ENCODE peak calls at places on chromosomes 5 and 9, in eight cellular contexts. Q, T, U, D, I, O, P and J are unnamed samples.

GRCh38 chr5:41763096-41763495 is 107.1 kb downstream of the OXCT1 start:
- DNase-seq in I (no peak), P (no peak), U (no peak), O (peak; percentile 70), T (peak; percentile 37), D (peak; percentile 59), Q (no peak), J (peak; percentile 81)

GRCh38 chr5:123696948-123697347 is 185.0 kb downstream of the CSNK1G3 start:
- DNase-seq in U (no peak), P (peak; percentile 22), O (peak; percentile 77), Q (peak; percentile 2), I (no peak), T (no peak), D (no peak), J (peak; percentile 32)

GRCh38 chr5:17365326-17365725 is 132.7 kb upstream of the TAF11L2 start:
- DNase-seq in T (no peak), I (no peak), Q (no peak), D (no peak), P (no peak), O (no peak), U (no peak), J (no peak)

GRCh38 chr9:89122944-89123343 is 55.7 kb downstream of the SHC3 start:
- DNase-seq in U (no peak), O (peak; percentile 41), I (no peak), D (no peak), T (no peak), Q (no peak), P (no peak), J (peak; percentile 90)

GRCh38 chr5:177234761-177235315 is 68.7 kb downstream of the RAB24 start:
- DNase-seq in O (no peak), D (no peak), U (no peak), P (no peak), T (no peak), I (no peak), Q (no peak), J (no peak)

GRCh38 chr5:139660105-139660915 is 12.2 kb downstream of the CXXC5 start:
- DNase-seq in D (no peak), O (no peak), P (no peak), T (no peak), Q (no peak), U (no peak), I (peak; percentile 87), J (peak; percentile 32)

GRCh38 chr5:139593716-139594319 is 32.7 kb downstream of the UBE2D2 start:
- DNase-seq in D (peak; percentile 57), T (peak; percentile 27), Q (no peak), I (no peak), O (peak; percentile 57), U (no peak), P (no peak), J (peak; percentile 30)

GRCh38 chr9:31590091-31590490 is 794.4 kb upstream of the ACO1 start:
- DNase-seq in D (peak; percentile 34), P (no peak), U (no peak), I (no peak), T (peak; percentile 6), O (peak; percentile 40), Q (no peak), J (no peak)

GRCh38 chr9:114112778-114113585 is 13.9 kb upstream of the KIF12 start:
- DNase-seq in P (peak; percentile 84), O (peak; percentile 61), I (peak; percentile 64), Q (no peak), D (peak; percentile 65), T (no peak), U (no peak), J (peak; percentile 80)

GRCh38 chr9:14704281-14704680 is 11.0 kb upstream of the ZDHHC21 start:
- DNase-seq in T (no peak), O (no peak), I (no peak), P (no peak), Q (no peak), U (no peak), D (no peak), J (no peak)

GRCh38 chr9:27353405-27354229 is 56.7 kb upstream of the EQTN start:
- DNase-seq in P (no peak), D (no peak), U (no peak), T (no peak), O (no peak), I (no peak), Q (no peak), J (no peak)

GRCh38 chr5:167261309-167262100 is 1029.9 kb upstream of the WWC1 start:
- DNase-seq in O (peak; percentile 9), U (no peak), T (no peak), Q (peak; percentile 9), P (no peak), I (no peak), D (peak; percentile 7), J (peak; percentile 13)

GRCh38 chr9:134024828-134025605 is at the start of gene BRD3OS:
- DNase-seq in U (peak; percentile 97), T (peak; percentile 100), Q (peak; percentile 95), P (peak; percentile 95), O (peak; percentile 100), I (peak; percentile 96), D (peak; percentile 100), J (peak; percentile 99)

GRCh38 chr9:134026561-134026960 is 1.3 kb downstream of the BRD3OS start:
- DNase-seq in U (no peak), P (peak; percentile 37), O (no peak), I (no peak), D (no peak), T (no peak), Q (no peak), J (no peak)

GRCh38 chr9:134026981-134027380 is 1.7 kb downstream of the BRD3OS start:
- DNase-seq in O (no peak), D (no peak), I (no peak), P (no peak), U (no peak), T (no peak), Q (no peak), J (no peak)

GRCh38 chr9:134024393-134024792 is 888 bp upstream of the BRD3OS start:
- DNase-seq in D (no peak), I (no peak), O (no peak), Q (no peak), T (no peak), U (no peak), P (no peak), J (no peak)

GRCh38 chr9:134025606-134026541 is 593 bp downstream of the BRD3OS start:
- DNase-seq in U (peak; percentile 80), Q (peak; percentile 59), P (peak; percentile 58), D (peak; percentile 52), I (peak; percentile 39), O (peak; percentile 33), T (no peak), J (peak; percentile 33)
- TF ChIP-seq CTCF in U (peak; percentile 54), Q (peak; percentile 35), P (no peak), D (peak; percentile 29), I (no peak), O (peak; percentile 12), T (peak; percentile 35), J (peak; percentile 8)

GRCh38 chr5:1184163-1184470 is 17.3 kb upstream of the SLC6A19 start:
- DNase-seq in P (no peak), O (no peak), I (no peak), Q (no peak), D (no peak), U (no peak), T (no peak), J (no peak)

GRCh38 chr5:1183424-1184162 is 17.8 kb upstream of the SLC6A19 start:
- DNase-seq in D (no peak), I (peak; percentile 50), P (no peak), U (no peak), T (no peak), O (no peak), Q (no peak), J (no peak)

GRCh38 chr5:1181451-1182359 is 19.7 kb upstream of the SLC6A19 start:
- DNase-seq in U (no peak), D (no peak), T (no peak), P (no peak), I (peak; percentile 63), O (no peak), Q (no peak), J (no peak)

GRCh38 chr5:1182360-1182632 is 19.1 kb upstream of the SLC6A19 start:
- DNase-seq in I (no peak), D (no peak), P (no peak), T (no peak), O (no peak), Q (no peak), U (no peak), J (no peak)

GRCh38 chr5:1182633-1183423 is 18.6 kb upstream of the SLC6A19 start:
- DNase-seq in D (no peak), P (no peak), I (peak; percentile 78), Q (peak; percentile 75), U (no peak), T (no peak), O (no peak), J (no peak)
- H3K4me3 ChIP-seq in D (no peak overlapping the region), P (no peak overlapping the region), I (no peak overlapping the region), Q (peak overlapping the region; percentile 23), U (no peak overlapping the region), T (no peak overlapping the region), O (no peak overlapping the region), J (no peak overlapping the region)

DNA sequence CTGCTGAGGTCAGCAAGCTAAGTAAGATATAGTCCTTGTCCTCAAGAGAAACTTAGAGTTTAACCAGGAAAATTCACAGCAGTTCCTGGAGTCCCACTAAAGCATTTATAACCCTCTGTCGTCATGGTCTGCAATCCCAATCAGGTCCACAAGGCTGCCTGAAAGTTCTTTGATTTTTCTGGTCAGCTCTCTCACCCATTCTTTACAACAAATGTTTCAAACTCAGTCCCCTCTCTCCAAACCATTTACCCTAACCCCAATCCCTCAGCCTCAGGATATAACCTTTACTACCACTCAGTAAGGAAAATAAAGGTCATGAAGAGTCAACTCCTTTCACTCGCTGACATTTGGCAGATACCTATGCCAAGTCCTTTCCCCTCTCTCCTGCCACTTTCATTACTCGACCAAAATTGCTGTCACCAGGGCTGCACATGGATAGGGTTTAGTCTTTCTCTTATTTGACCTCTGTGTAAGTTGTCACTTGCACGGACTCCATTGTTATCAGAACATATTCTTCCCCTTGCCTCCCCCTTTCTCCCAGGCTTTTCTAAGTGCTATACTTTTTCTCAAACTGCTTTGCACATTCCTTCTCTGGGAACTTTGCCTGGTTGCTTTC is 936.6 kb downstream of the NR2F1-AS1 start:
- DNase-seq in D (peak; percentile 18), Q (no peak), P (no peak), I (no peak), T (no peak), O (peak; percentile 9), U (no peak), J (no peak)
- TF ChIP-seq CTCF in D (peak; percentile 28), Q (no peak), P (no peak), I (no peak), T (no peak), O (peak; percentile 15), U (no peak), J (no peak)

GRCh38 chr9:129555512-129556203 is 65.2 kb downstream of the C9orf50 start:
- DNase-seq in Q (no peak), I (no peak), D (no peak), O (peak; percentile 58), U (no peak), P (peak; percentile 64), T (no peak), J (no peak)

GRCh38 chr9:129558551-129559505 is 62.1 kb downstream of the C9orf50 start:
- DNase-seq in Q (peak; percentile 87), O (no peak), T (no peak), I (no peak), D (no peak), P (no peak), U (no peak), J (no peak)

GRCh38 chr9:129556576-129557191 is 64.2 kb downstream of the C9orf50 start:
- DNase-seq in I (no peak), U (no peak), O (no peak), D (peak; percentile 36), Q (no peak), T (no peak), P (no peak), J (no peak)

GRCh38 chr9:129558063-129558550 is 62.8 kb downstream of the C9orf50 start:
- DNase-seq in Q (no peak), P (no peak), D (no peak), U (no peak), T (no peak), I (no peak), O (no peak), J (no peak)

GRCh38 chr9:129557192-129558036 is 63.5 kb downstream of the C9orf50 start:
- DNase-seq in T (peak; percentile 76), U (no peak), O (no peak), D (peak; percentile 98), P (no peak), I (no peak), Q (peak; percentile 74), J (no peak)
- H3K4me3 ChIP-seq in T (no peak overlapping the region), U (no peak overlapping the region), O (no peak overlapping the region), D (peak overlapping the region; percentile 13), P (no peak overlapping the region), I (no peak overlapping the region), Q (no peak overlapping the region), J (no peak overlapping the region)